ENCODE peak calls at places on chromosomes 5 and 9, in four cellular contexts. Y is T-helper 17 cell, D is psoas muscle, K is testis. M is an unnamed sample.
A peak's percentile ranks its signal among the peaks of the same experiment; 100 is the strongest.

GRCh38 chr5:101424530-101425175 is 521.6 kb upstream of the ST8SIA4 start:
- DNase-seq in D (no peak), Y (no peak), K (no peak), M (no peak)

GRCh38 chr5:58582411-58583393 is at the start of gene RAB3C:
- DNase-seq in Y (peak; percentile 26), D (peak; percentile 86), K (peak; percentile 97), M (peak; percentile 97)

GRCh38 chr5:80793354-80793753 is 138.6 kb upstream of the DHFR start:
- DNase-seq in K (no peak), Y (no peak), D (no peak), M (no peak)

GRCh38 chr5:9046756-9047481 is 499.0 kb downstream of the SEMA5A start:
- DNase-seq in Y (no peak), K (peak; percentile 88), D (no peak), M (no peak)

GRCh38 chr5:108765647-108766046 is 17.9 kb downstream of the FER start:
- DNase-seq in D (no peak), Y (no peak), K (no peak), M (no peak)

GRCh38 chr5:155091063-155091648 is 77.6 kb downstream of the KIF4B start:
- DNase-seq in D (no peak), Y (no peak), K (no peak), M (no peak)

GRCh38 chr9:124671861-124672260 is 99.2 kb downstream of the NR6A1 start:
- DNase-seq in Y (no peak), K (no peak), D (no peak), M (no peak)

GRCh38 chr9:10366171-10366779 is 246.5 kb downstream of the PTPRD start:
- DNase-seq in Y (no peak), D (no peak), K (no peak), M (no peak)

GRCh38 chr9:126317513-126317912 is 9.1 kb upstream of the MVB12B start:
- DNase-seq in Y (peak; percentile 16), D (no peak), K (no peak), M (no peak)

GRCh38 chr9:95874303-95874988 is 1.0 kb upstream of the ERCC6L2 start:
- DNase-seq in Y (no peak), K (no peak), D (no peak), M (no peak)

GRCh38 chr5:177419045-177419444 is 7.4 kb upstream of the GRK6 start:
- DNase-seq in K (no peak), D (no peak), Y (no peak), M (no peak)

GRCh38 chr9:137948642-137949041 is 71.1 kb downstream of the CACNA1B start:
- DNase-seq in Y (no peak), K (no peak), D (no peak), M (no peak)

GRCh38 chr9:137949260-137949659 is 71.7 kb downstream of the CACNA1B start:
- DNase-seq in D (no peak), K (no peak), Y (no peak), M (no peak)

GRCh38 chr9:137952976-137953666 is 75.5 kb downstream of the CACNA1B start:
- DNase-seq in K (peak; percentile 6), Y (no peak), D (no peak), M (no peak)

GRCh38 chr9:137951597-137952490 is 74.3 kb downstream of the CACNA1B start:
- DNase-seq in D (no peak), K (peak; percentile 5), Y (no peak), M (no peak)

DNA sequence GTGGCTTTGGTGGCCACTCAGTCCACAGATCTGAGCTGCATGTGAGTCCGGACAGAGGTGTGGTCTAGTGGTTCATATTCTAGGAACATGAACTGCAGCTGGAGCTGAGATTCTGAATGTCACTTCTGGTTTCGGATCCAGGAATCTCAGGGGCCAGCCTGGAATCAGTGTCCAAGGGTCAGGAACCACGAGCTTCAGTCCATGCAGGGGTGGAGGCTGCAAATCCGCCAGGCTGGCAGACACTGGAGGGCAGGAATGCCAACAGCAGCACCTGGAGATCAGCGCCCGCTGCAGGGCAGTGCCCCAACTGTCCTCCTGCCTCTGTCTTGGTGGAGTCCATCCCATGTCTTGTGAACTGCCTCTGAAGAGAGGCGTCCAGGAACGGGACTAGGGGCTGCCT is 73.5 kb downstream of the CACNA1B start:
- DNase-seq in Y (no peak), D (no peak), K (peak; percentile 6), M (no peak)
- H3K9me3 ChIP-seq in Y (no peaks in the 10 kb centered on the region), D (no peaks in the 10 kb centered on the region), K (no peaks in the 10 kb centered on the region), M (no peaks in the 10 kb centered on the region)

DNA sequence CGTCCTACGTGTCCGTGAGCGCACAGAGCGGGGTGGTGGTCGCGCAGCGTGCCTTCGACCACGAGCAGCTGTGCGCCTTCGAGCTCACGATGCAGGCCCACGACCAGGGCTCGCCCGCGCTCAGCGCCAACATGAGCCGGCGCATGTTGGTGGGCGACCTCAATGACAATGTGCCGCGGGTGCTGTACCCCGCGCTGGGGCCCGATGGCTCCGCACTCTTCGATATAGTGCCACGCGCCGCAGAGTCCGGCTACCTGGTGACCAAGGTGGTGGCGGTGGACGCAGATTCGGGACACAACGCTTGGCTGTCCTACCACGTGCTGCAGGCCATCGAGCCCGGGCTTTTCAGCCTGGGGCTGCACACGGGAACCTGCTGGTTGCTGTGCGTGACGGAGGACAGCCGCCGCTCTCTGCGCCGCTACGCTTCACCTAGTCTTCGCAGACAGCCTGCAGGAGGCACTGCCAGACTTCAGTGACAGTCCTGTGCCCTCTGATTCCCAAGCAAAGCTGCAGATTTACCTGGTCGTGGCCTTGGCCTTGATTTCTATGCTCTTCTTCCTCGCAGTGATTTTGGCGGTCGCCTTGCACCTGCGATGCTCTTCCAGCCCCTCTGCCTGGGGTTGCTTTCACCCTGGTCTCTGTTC is 2.4 kb upstream of the PCDHGA12 start:
- DNase-seq in K (no peak), Y (no peak), D (no peak), M (no peak)
- H3K9me3 ChIP-seq in K (no peaks in the 10 kb centered on the region), Y (peaks cover 8% of the 10 kb centered on the region), D (peaks cover 10% of the 10 kb centered on the region), M (peaks cover 9% of the 10 kb centered on the region)

DNA sequence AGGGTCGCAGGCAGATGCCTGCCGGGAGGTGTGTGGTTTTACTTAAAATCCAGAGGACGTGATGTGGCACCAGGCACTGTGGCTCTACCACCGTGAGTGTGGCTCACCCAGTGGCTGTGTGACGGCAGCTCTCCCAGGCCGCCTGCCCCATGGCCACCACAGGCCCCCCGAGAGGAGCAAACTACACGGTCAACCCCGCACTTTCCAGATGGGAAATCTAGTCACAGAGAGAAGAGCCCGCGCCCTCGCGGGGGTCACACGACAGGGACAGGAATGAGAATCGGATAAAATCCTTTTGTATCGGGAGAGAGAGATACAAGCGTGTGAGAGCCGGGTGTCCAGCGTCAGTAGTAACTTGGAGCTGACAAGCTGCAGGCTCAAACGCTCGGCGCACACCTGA is 24.4 kb downstream of the TERT start:
- DNase-seq in K (no peak), Y (no peak), D (no peak), M (no peak)
- H3K9me3 ChIP-seq in K (no peaks in the 10 kb centered on the region), Y (no peaks in the 10 kb centered on the region), D (no peaks in the 10 kb centered on the region), M (no peaks in the 10 kb centered on the region)

GRCh38 chr9:2307480-2307879 is 292.3 kb downstream of the SMARCA2 start:
- DNase-seq in K (no peak), D (no peak), Y (no peak), M (no peak)

GRCh38 chr9:2313512-2313911 is 298.4 kb downstream of the SMARCA2 start:
- DNase-seq in K (no peak), D (no peak), Y (no peak), M (no peak)

GRCh38 chr9:2317591-2317990 is 302.4 kb downstream of the SMARCA2 start:
- DNase-seq in K (no peak), D (no peak), Y (no peak), M (no peak)

GRCh38 chr9:2311920-2312319 is 296.8 kb downstream of the SMARCA2 start:
- DNase-seq in Y (no peak), D (no peak), K (no peak), M (no peak)
- H3K9me3 ChIP-seq in Y (no peaks in the 10 kb centered on the region), D (peaks cover 20% of the 10 kb centered on the region), K (no peaks in the 10 kb centered on the region), M (no peaks in the 10 kb centered on the region)

GRCh38 chr5:130290219-130290618 is 386.0 kb downstream of the CHSY3 start:
- DNase-seq in D (no peak), Y (no peak), K (no peak), M (no peak)
- H3K9me3 ChIP-seq in D (no peaks in the 10 kb centered on the region), Y (no peaks in the 10 kb centered on the region), K (no peaks in the 10 kb centered on the region), M (no peaks in the 10 kb centered on the region)